ENCODE peak calls at places on chromosomes 13 and 19, in six cellular contexts. O is activated naive CD4-positive, alpha-beta T cell treated with anti-CD3 and anti-CD28 coated beads for 36 hours; Y is heart left ventricle; G is endothelial cell; L is LHCN-M2; C is heart right ventricle. Q is an unnamed sample.

GRCh38 chr19:44847144-44848035 is 1.3 kb downstream of the NECTIN2 start:
- DNase-seq in O (peak), C (peak), L (peak), Y (peak), G (peak), Q (peak)

GRCh38 chr13:77502104-77502720 is 33.3 kb upstream of the SCEL start:
- DNase-seq in O (no peak), C (no peak), L (no peak), Y (no peak), G (no peak), Q (no peak)

GRCh38 chr19:2612619-2613249 is 89.8 kb downstream of the GNG7 start:
- DNase-seq in L (no peak), G (no peak), Y (no peak), C (no peak), O (no peak), Q (no peak)

GRCh38 chr13:41587490-41587889 is 130.1 kb downstream of the RGCC start:
- DNase-seq in C (no peak), O (peak), Y (no peak), L (no peak), G (peak), Q (no peak)

GRCh38 chr19:38664503-38665211 is 17.2 kb downstream of the ACTN4 start:
- DNase-seq in C (no peak), G (no peak), O (no peak), L (no peak), Y (peak), Q (no peak)

GRCh38 chr19:31312004-31312403 is 37.2 kb downstream of the TSHZ3 start:
- DNase-seq in Y (no peak), G (no peak), L (peak), C (no peak), O (peak), Q (no peak)

GRCh38 chr13:20182231-20182846 is 10.4 kb downstream of the GJB2 start:
- DNase-seq in Y (no peak), O (peak), L (peak), C (no peak), G (peak), Q (no peak)

GRCh38 chr13:113855931-113856715 is 7.8 kb downstream of the GAS6 start:
- DNase-seq in C (no peak), G (no peak), Y (no peak), L (no peak), O (no peak), Q (no peak)

GRCh38 chr19:17865364-17866311 is 5.9 kb downstream of the RPL18A start:
- DNase-seq in G (no peak), Y (no peak), O (no peak), L (no peak), C (no peak), Q (no peak)

GRCh38 chr19:30076751-30077670 is 135.0 kb downstream of the URI1 start:
- DNase-seq in L (no peak), C (no peak), G (no peak), O (no peak), Y (no peak), Q (no peak)

GRCh38 chr19:43575955-43576451 is 402 bp downstream of the PINLYP start:
- DNase-seq in C (no peak), L (no peak), Y (no peak), G (no peak), O (no peak), Q (no peak)

GRCh38 chr19:3818479-3818878 is 32.3 kb upstream of the MATK start:
- DNase-seq in Y (no peak), C (no peak), L (peak), O (peak), G (no peak), Q (no peak)

GRCh38 chr19:18833849-18834643 is 2.3 kb downstream of the UPF1 start:
- DNase-seq in L (no peak), G (no peak), O (no peak), C (no peak), Y (no peak), Q (no peak)

GRCh38 chr13:87893186-87893585 is 222.0 kb downstream of the SLITRK5 start:
- DNase-seq in L (no peak), O (no peak), G (no peak), C (no peak), Y (no peak), Q (no peak)

GRCh38 chr19:7224205-7224833 is 69.9 kb downstream of the INSR start:
- DNase-seq in Y (peak), G (no peak), L (no peak), C (no peak), O (no peak), Q (peak)